ENCODE peak calls at places on chromosome 22, in four cellular contexts. L, D, A and G are unnamed samples.

GRCh38 chr22:31530816-31531180 is 34.5 kb downstream of the SFI1 start:
- DNase-seq in L (no peak), D (peak), A (no peak), G (no peak)

GRCh38 chr22:48060266-48060665 is 1297.8 kb downstream of the TBC1D22A start:
- DNase-seq in L (no peak), D (no peak), A (no peak), G (no peak)

GRCh38 chr22:42287174-42287890 is 16.9 kb upstream of the TCF20 start:
- DNase-seq in L (no peak), D (no peak), A (no peak), G (no peak)

GRCh38 chr22:35835267-35835997 is 117.8 kb downstream of the APOL5 start:
- DNase-seq in L (no peak), D (no peak), A (no peak), G (no peak)

GRCh38 chr22:41508770-41509170 is 35.5 kb downstream of the POLR3H start:
- DNase-seq in L (no peak), D (no peak), A (no peak), G (no peak)

GRCh38 chr22:40499187-40499753 is 128.9 kb downstream of the SGSM3 start:
- DNase-seq in L (no peak), D (peak), A (no peak), G (peak)

GRCh38 chr22:39204216-39204615 is 40.6 kb downstream of the PDGFB start:
- DNase-seq in L (no peak), D (no peak), A (no peak), G (no peak)

GRCh38 chr22:37230673-37231405 is 13.2 kb downstream of the RAC2 start:
- DNase-seq in L (peak), D (no peak), A (no peak), G (no peak)

GRCh38 chr22:24875862-24876506 is 70.0 kb downstream of the SGSM1 start:
- DNase-seq in L (no peak), D (no peak), A (peak), G (no peak)

GRCh38 chr22:37147186-37147990 is 2.3 kb downstream of the IL2RB start:
- DNase-seq in L (no peak), D (no peak), A (no peak), G (no peak)

GRCh38 chr22:43426816-43427215 is 15.0 kb downstream of the MPPED1 start:
- DNase-seq in L (no peak), D (no peak), A (no peak), G (no peak)

GRCh38 chr22:50532824-50533344 is 3.1 kb upstream of the TYMP start:
- DNase-seq in L (no peak), D (no peak), A (no peak), G (no peak)